ENCODE peak calls at places on chromosome 2, in four cellular contexts. One of them, this sample, is unnamed. For H3K4me1, the result is how much of the 10 kb centered on the place peaks cover.

GRCh38 chr2:133991606-133992168 is 262.2 kb upstream of the MGAT5 start:
- DNase-seq in ovary: no peak
- DNase-seq in endodermal cell: no peak
- DNase-seq in PC-3: no peak
- DNase-seq in this sample: no peak

GRCh38 chr2:85133751-85134254 is 611 bp downstream of the TCF7L1 start:
- DNase-seq in ovary: peak
- DNase-seq in PC-3: peak
- DNase-seq in endodermal cell: peak
- DNase-seq in this sample: peak

GRCh38 chr2:25286025-25286400 is 55.7 kb downstream of the DNMT3A start:
- DNase-seq in endodermal cell: peak
- DNase-seq in ovary: no peak
- DNase-seq in PC-3: no peak
- DNase-seq in this sample: no peak

GRCh38 chr2:219870023-219870422 is 242.6 kb downstream of the SLC4A3 start:
- DNase-seq in ovary: no peak
- DNase-seq in endodermal cell: no peak
- DNase-seq in PC-3: peak
- DNase-seq in this sample: no peak

GRCh38 chr2:67169417-67170140 is 227.6 kb upstream of the ETAA1 start:
- DNase-seq in PC-3: peak
- DNase-seq in ovary: no peak
- DNase-seq in endodermal cell: no peak
- DNase-seq in this sample: no peak

GRCh38 chr2:157836531-157836930 is 39.6 kb downstream of the ACVR1 start:
- DNase-seq in PC-3: no peak
- DNase-seq in ovary: no peak
- DNase-seq in endodermal cell: no peak
- DNase-seq in this sample: no peak

GRCh38 chr2:181655519-181655918 is 1.4 kb downstream of the CERKL start:
- DNase-seq in ovary: no peak
- DNase-seq in PC-3: no peak
- DNase-seq in endodermal cell: no peak
- DNase-seq in this sample: no peak

GRCh38 chr2:240481720-240482119 is 46.3 kb downstream of the GPC1 start:
- DNase-seq in ovary: no peak
- DNase-seq in PC-3: no peak
- DNase-seq in endodermal cell: peak
- DNase-seq in this sample: no peak

GRCh38 chr2:236561874-236562273 is 7.8 kb upstream of the ACKR3 start:
- DNase-seq in PC-3: no peak
- DNase-seq in ovary: no peak
- DNase-seq in endodermal cell: no peak
- DNase-seq in this sample: no peak

GRCh38 chr2:11862049-11862448 is 115.6 kb downstream of the LPIN1 start:
- DNase-seq in PC-3: no peak
- DNase-seq in endodermal cell: peak
- DNase-seq in ovary: no peak
- DNase-seq in this sample: no peak

GRCh38 chr2:109624339-109624738 is 10.2 kb downstream of the SOWAHC start:
- DNase-seq in endodermal cell: no peak
- DNase-seq in ovary: no peak
- DNase-seq in PC-3: no peak
- DNase-seq in this sample: no peak

GRCh38 chr2:238921259-238921658 is 73.4 kb downstream of the TWIST2 start:
- DNase-seq in PC-3: peak
- DNase-seq in ovary: peak
- DNase-seq in endodermal cell: no peak
- DNase-seq in this sample: no peak

DNA sequence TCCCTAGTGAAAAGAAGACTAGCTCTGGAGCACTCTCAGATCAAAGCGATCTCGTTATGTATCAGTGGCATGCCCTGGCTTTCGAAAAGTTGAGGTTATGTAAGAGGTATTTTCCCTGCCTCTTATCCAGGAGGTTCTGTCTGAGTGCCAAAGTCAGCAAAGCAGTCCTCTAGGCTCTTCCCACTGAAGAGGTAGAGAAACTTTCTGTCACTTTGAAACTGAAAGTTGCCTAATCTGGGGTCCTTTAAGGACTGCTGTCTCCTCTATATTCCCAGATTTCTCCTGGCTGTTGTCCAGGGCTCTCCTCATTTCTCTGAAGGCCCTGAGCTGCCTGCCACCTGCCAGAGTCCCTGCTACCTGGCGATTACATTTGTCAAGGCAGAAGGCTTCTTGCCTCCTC is 96.3 kb downstream of the B3GNT2 start:
- DNase-seq in PC-3: no peak
- DNase-seq in endodermal cell: no peak
- DNase-seq in ovary: no peak
- DNase-seq in this sample: peak
- H3K27ac ChIP-seq in PC-3: no peak
- H3K27ac ChIP-seq in endodermal cell: no peak
- H3K27ac ChIP-seq in ovary: no peak
- H3K27ac ChIP-seq in this sample: peak

GRCh38 chr2:217064234-217065103 is 204.6 kb upstream of the TNP1 start:
- DNase-seq in ovary: peak
- DNase-seq in endodermal cell: peak
- DNase-seq in PC-3: no peak
- DNase-seq in this sample: no peak

GRCh38 chr2:217067787-217068186 is 207.9 kb upstream of the TNP1 start:
- DNase-seq in ovary: no peak
- DNase-seq in endodermal cell: no peak
- DNase-seq in PC-3: no peak
- DNase-seq in this sample: no peak

GRCh38 chr2:217065695-217066405 is 206.0 kb upstream of the TNP1 start:
- DNase-seq in endodermal cell: no peak
- DNase-seq in ovary: no peak
- DNase-seq in PC-3: peak
- DNase-seq in this sample: no peak

GRCh38 chr2:217068677-217069250 is 208.9 kb upstream of the TNP1 start:
- DNase-seq in endodermal cell: no peak
- DNase-seq in ovary: no peak
- DNase-seq in PC-3: no peak
- DNase-seq in this sample: no peak

GRCh38 chr2:217066510-217067270 is 206.8 kb upstream of the TNP1 start:
- DNase-seq in PC-3: no peak
- DNase-seq in ovary: no peak
- DNase-seq in endodermal cell: no peak
- DNase-seq in this sample: no peak
- H3K4me1 ChIP-seq in PC-3: under half
- H3K4me1 ChIP-seq in ovary: under half
- H3K4me1 ChIP-seq in endodermal cell: under half
- H3K4me1 ChIP-seq in this sample: under half

GRCh38 chr2:227783404-227784138 is 30.1 kb upstream of the CCL20 start:
- DNase-seq in endodermal cell: no peak
- DNase-seq in ovary: no peak
- DNase-seq in PC-3: no peak
- DNase-seq in this sample: no peak
- H3K27ac ChIP-seq in endodermal cell: no peak
- H3K27ac ChIP-seq in ovary: no peak
- H3K27ac ChIP-seq in PC-3: no peak
- H3K27ac ChIP-seq in this sample: no peak

GRCh38 chr2:40436093-40436475 is 15.8 kb downstream of the SLC8A1 start:
- DNase-seq in PC-3: peak
- DNase-seq in endodermal cell: no peak
- DNase-seq in ovary: no peak
- DNase-seq in this sample: no peak
- H3K4me1 ChIP-seq in PC-3: under half
- H3K4me1 ChIP-seq in endodermal cell: under half
- H3K4me1 ChIP-seq in ovary: under half
- H3K4me1 ChIP-seq in this sample: under half

DNA sequence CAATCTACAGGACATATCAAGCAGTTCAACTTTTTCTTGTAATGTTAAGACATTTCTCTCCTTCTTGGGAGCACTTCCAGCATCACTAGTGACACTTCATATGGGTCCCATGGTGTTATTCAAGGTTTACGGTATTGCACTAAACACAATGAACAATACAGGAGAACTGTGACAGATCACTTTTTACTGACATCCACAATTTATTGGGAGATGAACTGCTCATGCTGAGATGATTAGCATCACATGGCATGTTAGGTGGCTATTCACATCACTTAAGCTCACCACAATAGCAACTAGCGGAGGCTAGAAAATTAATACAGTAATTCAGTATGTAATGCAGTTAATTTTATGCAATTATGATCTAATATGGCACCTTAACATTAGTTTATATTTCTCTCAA is 264.4 kb downstream of the ERBB4 start:
- DNase-seq in endodermal cell: no peak
- DNase-seq in ovary: no peak
- DNase-seq in PC-3: no peak
- DNase-seq in this sample: no peak
- H3K27ac ChIP-seq in endodermal cell: no peak
- H3K27ac ChIP-seq in ovary: no peak
- H3K27ac ChIP-seq in PC-3: no peak
- H3K27ac ChIP-seq in this sample: no peak

GRCh38 chr2:28626891-28627421 is 124.7 kb upstream of the PPP1CB start:
- DNase-seq in endodermal cell: no peak
- DNase-seq in PC-3: no peak
- DNase-seq in ovary: no peak
- DNase-seq in this sample: no peak
- H3K4me1 ChIP-seq in endodermal cell: under half
- H3K4me1 ChIP-seq in PC-3: under half
- H3K4me1 ChIP-seq in ovary: under half
- H3K4me1 ChIP-seq in this sample: under half

This sample was measured in prostate gland.